ENCODE peak calls at places on chromosomes 11 and 22, in four cellular contexts. G, V, S and O are unnamed samples.
A peak's percentile ranks its signal among the peaks of the same experiment; 100 is the strongest.

GRCh38 chr11:97367406-97368083 is 977.7 kb downstream of the JRKL start:
- DNase-seq in G (no peak), V (no peak), S (no peak), O (no peak)

GRCh38 chr22:24474221-24474620 is 20.9 kb upstream of the UPB1 start:
- DNase-seq in G (peak; percentile 90), V (no peak), S (no peak), O (no peak)

GRCh38 chr22:21015051-21016006 is at the start of gene P2RX6:
- DNase-seq in G (no peak), V (no peak), S (no peak), O (no peak)

GRCh38 chr22:27984723-27985122 is 65.7 kb upstream of the PITPNB start:
- DNase-seq in G (no peak), V (no peak), S (no peak), O (no peak)

GRCh38 chr11:83681045-83681781 is 395.0 kb upstream of the CCDC90B start:
- DNase-seq in G (no peak), V (no peak), S (no peak), O (peak; percentile 21)

GRCh38 chr11:35714882-35715612 is 52.5 kb downstream of the TRIM44 start:
- DNase-seq in G (no peak), V (no peak), S (peak; percentile 60), O (no peak)

GRCh38 chr11:115939104-115939503 is 434.9 kb upstream of the CADM1 start:
- DNase-seq in G (peak; percentile 33), V (no peak), S (no peak), O (no peak)

GRCh38 chr11:8068605-8069221 is 12.3 kb upstream of the TUB start:
- DNase-seq in G (peak; percentile 95), V (no peak), S (no peak), O (peak; percentile 46)

GRCh38 chr22:37167981-37168647 is 18.4 kb upstream of the IL2RB start:
- DNase-seq in G (no peak), V (no peak), S (peak; percentile 44), O (no peak)

GRCh38 chr11:27124514-27125264 is 84.1 kb downstream of the BBOX1 start:
- DNase-seq in G (no peak), V (no peak), S (no peak), O (peak; percentile 13)

GRCh38 chr22:24978308-24978707 is 25.8 kb downstream of the KIAA1671 start:
- DNase-seq in G (no peak), V (no peak), S (no peak), O (no peak)

GRCh38 chr22:49798486-49799151 is 29.1 kb downstream of the BRD1 start:
- DNase-seq in G (no peak), V (no peak), S (no peak), O (no peak)

GRCh38 chr11:833849-834311 is 1.1 kb downstream of the CD151 start:
- DNase-seq in G (no peak), V (no peak), S (no peak), O (no peak)

GRCh38 chr11:7546324-7546791 is 32.6 kb downstream of the PPFIBP2 start:
- DNase-seq in G (no peak), V (no peak), S (no peak), O (no peak)

GRCh38 chr11:59755701-59756495 is 722 bp downstream of the STX3 start:
- DNase-seq in G (peak; percentile 26), V (no peak), S (peak; percentile 64), O (no peak)

GRCh38 chr22:19115628-19116027 is 6.6 kb downstream of the DGCR2 start:
- DNase-seq in G (no peak), V (no peak), S (no peak), O (no peak)

GRCh38 chr22:19892925-19893324 is 38.3 kb upstream of the GNB1L start:
- DNase-seq in G (no peak), V (no peak), S (no peak), O (no peak)

GRCh38 chr11:134474942-134475341 is 62.9 kb upstream of the B3GAT1 start:
- DNase-seq in G (no peak), V (no peak), S (peak; percentile 29), O (no peak)

GRCh38 chr11:114846040-114846791 is 167.9 kb downstream of the NXPE2 start:
- DNase-seq in G (no peak), V (peak; percentile 26), S (no peak), O (no peak)

GRCh38 chr22:29093501-29093921 is 20.7 kb downstream of the KREMEN1 start:
- DNase-seq in G (peak; percentile 19), V (no peak), S (no peak), O (no peak)

GRCh38 chr11:125802387-125802786 is 14.5 kb downstream of the PATE3 start:
- DNase-seq in G (no peak), V (no peak), S (no peak), O (no peak)

GRCh38 chr11:119166368-119167076 is 2.0 kb upstream of the NLRX1 start:
- DNase-seq in G (no peak), V (no peak), S (no peak), O (no peak)

GRCh38 chr11:44811841-44812448 is 85.2 kb downstream of the TSPAN18 start:
- DNase-seq in G (no peak), V (no peak), S (no peak), O (no peak)

GRCh38 chr22:31659246-31659645 is 2.8 kb downstream of the PISD start:
- DNase-seq in G (no peak), V (no peak), S (no peak), O (no peak)

GRCh38 chr11:36409152-36409713 is 100.8 kb downstream of the TRAF6 start:
- DNase-seq in G (no peak), V (no peak), S (peak; percentile 65), O (no peak)

GRCh38 chr11:79076526-79077115 is 364.2 kb downstream of the TENM4 start:
- DNase-seq in G (no peak), V (no peak), S (peak; percentile 36), O (no peak)

GRCh38 chr11:35178862-35179261 is 39.9 kb downstream of the CD44 start:
- DNase-seq in G (no peak), V (no peak), S (peak; percentile 52), O (no peak)

GRCh38 chr11:78714539-78714938 is 139.9 kb upstream of the NARS2 start:
- DNase-seq in G (no peak), V (peak; percentile 88), S (no peak), O (no peak)